ENCODE peak calls at places on chromosomes 4 and X, in seven cellular contexts. M is testis; S is sigmoid colon; I is right atrium auricular region; G is fibroblast of lung; A is endothelial cell of umbilical vein; E is CD4-positive, alpha-beta T cell. V is an unnamed sample. For H3K27me3, the result is how much of the 10 kb centered on the place peaks cover.

GRCh38 chrX:129655547-129656248 is 942 bp upstream of the APLN start:
- DNase-seq in S (no peak), M (no peak), E (no peak), G (no peak), I (peak), A (peak), V (peak)

GRCh38 chrX:154351183-154352011 is 23.0 kb downstream of the FLNA start:
- DNase-seq in E (no peak), G (no peak), S (no peak), M (no peak), I (no peak), A (no peak), V (peak)

GRCh38 chr4:43066415-43066814 is 173.9 kb downstream of the GRXCR1 start:
- DNase-seq in I (no peak), S (no peak), E (no peak), M (no peak), G (no peak), A (no peak), V (no peak)

GRCh38 chrX:17266171-17266570 is 108.8 kb upstream of the NHS start:
- DNase-seq in M (no peak), I (no peak), E (no peak), A (no peak), S (no peak), G (peak), V (no peak)

GRCh38 chrX:103624111-103624510 is 4.7 kb upstream of the TCEAL1 start:
- DNase-seq in M (peak), A (no peak), S (no peak), E (no peak), G (no peak), I (no peak), V (no peak)

GRCh38 chr4:135277116-135277979 is 1075.8 kb upstream of the PABPC4L start:
- DNase-seq in I (no peak), G (peak), A (no peak), S (no peak), M (no peak), E (no peak), V (no peak)

GRCh38 chrX:150934453-150934852 is 36.0 kb upstream of the CD99L2 start:
- DNase-seq in M (peak), S (peak), E (no peak), G (peak), A (no peak), I (no peak), V (no peak)

GRCh38 chrX:49040376-49040955 is 2.7 kb downstream of the TFE3 start:
- DNase-seq in A (peak), S (no peak), I (no peak), M (no peak), G (peak), E (no peak), V (no peak)

GRCh38 chr4:150784939-150785338 is 203.0 kb downstream of the MAB21L2 start:
- DNase-seq in I (no peak), A (no peak), M (no peak), S (no peak), E (no peak), G (no peak), V (no peak)

GRCh38 chr4:28148221-28148620 is 1287.6 kb downstream of the STIM2 start:
- DNase-seq in G (no peak), A (no peak), S (no peak), E (no peak), M (no peak), I (no peak), V (no peak)

GRCh38 chrX:93538575-93538974 is 134.8 kb downstream of the NAP1L3 start:
- DNase-seq in I (no peak), M (no peak), A (no peak), S (no peak), G (no peak), E (no peak), V (no peak)

GRCh38 chr4:70829492-70829891 is 10.2 kb downstream of the GRSF1 start:
- DNase-seq in G (no peak), E (no peak), S (no peak), M (no peak), A (no peak), I (no peak), V (no peak)

GRCh38 chr4:153471691-153472080 is 5.5 kb downstream of the TMEM131L start:
- DNase-seq in G (no peak), I (no peak), E (peak), S (no peak), A (no peak), M (no peak), V (peak)

GRCh38 chrX:9997524-9997923 is 30.4 kb downstream of the CLDN34 start:
- DNase-seq in G (no peak), I (no peak), M (no peak), E (no peak), S (no peak), A (no peak), V (no peak)

GRCh38 chr4:82643994-82644730 is 82.4 kb upstream of the TMEM150C start:
- DNase-seq in M (no peak), S (no peak), A (no peak), G (peak), E (no peak), I (no peak), V (no peak)

GRCh38 chrX:40700640-40701342 is 34.6 kb downstream of the MED14 start:
- DNase-seq in E (no peak), I (no peak), G (no peak), S (no peak), M (no peak), A (no peak), V (no peak)

GRCh38 chr4:151801547-151802516 is 41.0 kb upstream of the GATB start:
- DNase-seq in A (peak), I (no peak), E (peak), S (no peak), M (peak), G (peak), V (peak)

GRCh38 chrX:110180176-110180927 is 137.5 kb downstream of the AMMECR1 start:
- DNase-seq in A (peak), E (no peak), G (peak), I (no peak), M (peak), S (no peak), V (no peak)

GRCh38 chrX:19899234-19899788 is 11.9 kb upstream of the SH3KBP1 start:
- DNase-seq in I (no peak), A (no peak), M (no peak), G (no peak), E (no peak), S (no peak), V (no peak)

GRCh38 chrX:19904778-19905367 is 17.5 kb upstream of the SH3KBP1 start:
- DNase-seq in A (peak), I (no peak), S (no peak), G (peak), E (no peak), M (peak), V (peak)

GRCh38 chrX:19906293-19906692 is 18.9 kb upstream of the SH3KBP1 start:
- DNase-seq in G (no peak), M (no peak), E (no peak), I (no peak), S (no peak), A (no peak), V (no peak)

GRCh38 chrX:19897087-19897486 is 9.7 kb upstream of the SH3KBP1 start:
- DNase-seq in A (no peak), I (no peak), E (no peak), G (no peak), M (no peak), S (no peak), V (no peak)

GRCh38 chrX:19902110-19902509 is 14.7 kb upstream of the SH3KBP1 start:
- DNase-seq in G (peak), A (no peak), I (no peak), S (no peak), E (no peak), M (no peak), V (no peak)
- H3K27me3 ChIP-seq in G (under half), A (under half), I (under half), S (under half), E (under half), M (under half), V (under half)

GRCh38 chrX:68792083-68792482 is 36.7 kb upstream of the EFNB1 start:
- DNase-seq in E (no peak), A (no peak), I (no peak), G (no peak), S (no peak), M (no peak), V (no peak)
- H3K27me3 ChIP-seq in E (under half), A (under half), I (under half), G (under half), S (under half), M (under half), V (under half)

GRCh38 chr4:1417522-1418390 is 11.5 kb upstream of the NKX1-1 start:
- DNase-seq in I (peak), A (no peak), S (peak), E (no peak), M (peak), G (no peak), V (no peak)
- H3K27me3 ChIP-seq in I (under half), A (under half), S (half or more), E (under half), M (under half), G (under half), V (under half)

GRCh38 chr4:138633505-138633904 is 382.1 kb upstream of the NOCT start:
- DNase-seq in M (no peak), S (no peak), I (no peak), A (no peak), E (no peak), G (no peak), V (no peak)

GRCh38 chr4:138634915-138635314 is 380.7 kb upstream of the NOCT start:
- DNase-seq in E (no peak), M (no peak), I (no peak), A (no peak), G (no peak), S (no peak), V (no peak)

GRCh38 chr4:138629669-138630068 is 385.9 kb upstream of the NOCT start:
- DNase-seq in M (no peak), G (no peak), E (no peak), S (no peak), I (no peak), A (no peak), V (no peak)

GRCh38 chr4:138630666-138631065 is 384.9 kb upstream of the NOCT start:
- DNase-seq in E (no peak), S (no peak), G (no peak), M (no peak), I (no peak), A (no peak), V (no peak)

DNA sequence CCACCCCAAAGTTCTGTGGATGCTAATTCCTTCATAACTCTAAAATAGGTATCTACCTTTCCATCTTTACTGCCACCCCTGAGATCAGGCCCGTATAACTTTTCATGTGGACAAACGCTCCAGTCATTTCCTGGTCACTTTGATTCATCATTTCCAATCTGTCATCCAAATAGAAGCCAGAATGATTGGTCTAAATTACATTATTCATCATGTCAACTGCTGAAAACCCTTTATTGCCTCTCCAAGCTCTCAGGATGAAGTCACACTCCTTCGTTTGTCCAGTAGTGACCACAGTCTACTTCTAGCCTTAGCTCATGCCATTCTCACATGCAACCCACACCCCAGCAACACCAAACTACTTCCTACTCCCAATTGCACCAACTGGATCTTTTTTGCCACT is 382.7 kb upstream of the NOCT start:
- DNase-seq in S (no peak), A (no peak), I (no peak), E (no peak), M (no peak), G (peak), V (no peak)
- H3K27me3 ChIP-seq in S (under half), A (under half), I (under half), E (under half), M (under half), G (under half), V (under half)

GRCh38 chrX:43664258-43664657 is 8.2 kb downstream of the MAOA start:
- DNase-seq in I (no peak), A (no peak), G (no peak), E (no peak), M (no peak), S (no peak), V (no peak)
- H3K27me3 ChIP-seq in I (under half), A (under half), G (under half), E (under half), M (under half), S (under half), V (under half)

V was measured in small intestine.